ENCODE peak calls at places on chromosomes 7 and 10, in six cellular contexts. L is GDM1, G is NCI-H1105, M is psoas muscle, F is fibroblast of the aortic adventitia, J is HEK293T. W is an unnamed sample.

GRCh38 chr7:37349979-37350590 is 98.6 kb downstream of the ELMO1 start:
- DNase-seq in M (no peak), L (peak), F (no peak), G (no peak), J (no peak), W (no peak)

GRCh38 chr7:90250601-90251303 is 5.8 kb downstream of the CFAP69 start:
- DNase-seq in L (no peak), G (no peak), F (peak), M (no peak), J (no peak), W (no peak)

GRCh38 chr10:132563485-132564248 is 26.1 kb downstream of the INPP5A start:
- DNase-seq in M (peak), G (no peak), J (no peak), F (no peak), L (no peak), W (no peak)

GRCh38 chr7:2041496-2042367 is 191.0 kb downstream of the MAD1L1 start:
- DNase-seq in M (peak), G (no peak), L (no peak), F (no peak), J (no peak), W (no peak)

GRCh38 chr7:47474937-47475879 is 106.7 kb downstream of the TNS3 start:
- DNase-seq in L (peak), J (peak), F (peak), M (peak), G (no peak), W (no peak)

GRCh38 chr10:74021248-74022055 is 23.5 kb downstream of the VCL start:
- DNase-seq in F (peak), M (no peak), J (no peak), G (no peak), L (no peak), W (no peak)

GRCh38 chr7:144534196-144534595 is 130.7 kb upstream of the NOBOX start:
- DNase-seq in M (no peak), L (no peak), G (no peak), J (no peak), F (peak), W (no peak)

GRCh38 chr10:28111712-28112111 is 112.8 kb upstream of the ODAD2 start:
- DNase-seq in F (peak), M (no peak), J (no peak), L (no peak), G (no peak), W (no peak)

GRCh38 chr7:135143874-135144668 is 3.8 kb upstream of the TMEM140 start:
- DNase-seq in G (no peak), J (no peak), F (peak), M (no peak), L (no peak), W (no peak)

GRCh38 chr10:97463363-97464132 is 17.6 kb downstream of the ZDHHC16 start:
- DNase-seq in L (no peak), F (peak), J (peak), M (no peak), G (peak), W (peak)

GRCh38 chr7:115965241-115965640 is 65.3 kb downstream of the TFEC start:
- DNase-seq in J (no peak), F (no peak), L (no peak), M (no peak), G (no peak), W (no peak)

GRCh38 chr7:123797673-123798526 is 47.1 kb upstream of the HYAL4 start:
- DNase-seq in J (peak), L (no peak), M (no peak), F (peak), G (peak), W (peak)

GRCh38 chr10:59857049-59857448 is 49.3 kb downstream of the CCDC6 start:
- DNase-seq in F (no peak), G (no peak), M (no peak), L (no peak), J (no peak), W (no peak)

GRCh38 chr10:71589617-71590551 is 129.7 kb downstream of the C10orf105 start:
- DNase-seq in G (no peak), M (no peak), L (no peak), J (no peak), F (no peak), W (no peak)

GRCh38 chr7:128909605-128910568 is 622 bp downstream of the KCP start:
- DNase-seq in G (no peak), F (peak), L (no peak), J (peak), M (no peak), W (no peak)

GRCh38 chr7:101186839-101187448 is 6.9 kb upstream of the NAT16 start:
- DNase-seq in M (no peak), J (no peak), G (no peak), L (no peak), F (no peak), W (no peak)

GRCh38 chr10:115762029-115762428 is 511.0 kb downstream of the GFRA1 start:
- DNase-seq in F (peak), J (no peak), M (no peak), L (no peak), G (no peak), W (no peak)

GRCh38 chr10:121365566-121365965 is 232.7 kb downstream of the FGFR2 start:
- DNase-seq in G (no peak), M (no peak), L (no peak), F (no peak), J (no peak), W (no peak)

GRCh38 chr7:1825877-1826741 is 156.0 kb downstream of the ELFN1 start:
- DNase-seq in J (no peak), L (no peak), G (no peak), F (no peak), M (peak), W (no peak)

GRCh38 chr10:56823849-56824248 is 462.8 kb upstream of the ZWINT start:
- DNase-seq in J (peak), L (peak), F (no peak), G (no peak), M (no peak), W (peak)

GRCh38 chr10:119206603-119207366 is 586 bp upstream of the GRK5 start:
- DNase-seq in G (peak), J (peak), L (peak), F (peak), M (peak), W (peak)

GRCh38 chr7:156282816-156283215 is 357.8 kb upstream of the RNF32 start:
- DNase-seq in G (no peak), L (no peak), F (no peak), J (no peak), M (no peak), W (no peak)

GRCh38 chr10:7635431-7636125 is 31.2 kb downstream of the ITIH5 start:
- DNase-seq in G (no peak), M (no peak), J (no peak), L (no peak), F (no peak), W (peak)

W was measured in neuronal stem cell.